ENCODE peak calls at places on chromosomes 6 and 20, in ten cellular contexts. One of them, this sample, is unnamed. For H3K27me3, the result is how much of the 10 kb centered on the place peaks cover.

GRCh38 chr20:50381053-50381732 is 129.0 kb upstream of the PTPN1 start:
- DNase-seq in fibroblast of lung: no peak
- DNase-seq in K562: no peak
- DNase-seq in PC-3: no peak
- DNase-seq in mammary epithelial cell: no peak
- DNase-seq in HepG2: no peak
- DNase-seq in neural progenitor cell: no peak
- DNase-seq in GM23248: no peak
- DNase-seq in HCT116: no peak
- DNase-seq in astrocyte: no peak
- DNase-seq in this sample: no peak

GRCh38 chr20:59829415-59830106 is 103.9 kb downstream of the SYCP2 start:
- DNase-seq in fibroblast of lung: no peak
- DNase-seq in K562: no peak
- DNase-seq in PC-3: no peak
- DNase-seq in mammary epithelial cell: no peak
- DNase-seq in HepG2: no peak
- DNase-seq in neural progenitor cell: no peak
- DNase-seq in GM23248: no peak
- DNase-seq in HCT116: no peak
- DNase-seq in astrocyte: no peak
- DNase-seq in this sample: no peak

GRCh38 chr6:165662041-165662491 is 975 bp downstream of the PDE10A start:
- DNase-seq in fibroblast of lung: peak
- DNase-seq in K562: no peak
- DNase-seq in PC-3: no peak
- DNase-seq in mammary epithelial cell: no peak
- DNase-seq in HepG2: no peak
- DNase-seq in neural progenitor cell: peak
- DNase-seq in GM23248: peak
- DNase-seq in HCT116: no peak
- DNase-seq in astrocyte: no peak
- DNase-seq in this sample: no peak

GRCh38 chr6:6684365-6684833 is 95.9 kb downstream of the LY86 start:
- DNase-seq in fibroblast of lung: no peak
- DNase-seq in K562: peak
- DNase-seq in PC-3: no peak
- DNase-seq in mammary epithelial cell: no peak
- DNase-seq in HepG2: no peak
- DNase-seq in neural progenitor cell: no peak
- DNase-seq in GM23248: no peak
- DNase-seq in HCT116: no peak
- DNase-seq in astrocyte: no peak
- DNase-seq in this sample: no peak

GRCh38 chr6:163738725-163739124 is 324.2 kb downstream of the QKI start:
- DNase-seq in fibroblast of lung: peak
- DNase-seq in K562: no peak
- DNase-seq in PC-3: no peak
- DNase-seq in mammary epithelial cell: no peak
- DNase-seq in HepG2: no peak
- DNase-seq in neural progenitor cell: no peak
- DNase-seq in GM23248: peak
- DNase-seq in HCT116: no peak
- DNase-seq in astrocyte: no peak
- DNase-seq in this sample: no peak

GRCh38 chr6:22613695-22614094 is 44.3 kb downstream of the HDGFL1 start:
- DNase-seq in fibroblast of lung: peak
- DNase-seq in K562: no peak
- DNase-seq in PC-3: no peak
- DNase-seq in mammary epithelial cell: peak
- DNase-seq in HepG2: no peak
- DNase-seq in neural progenitor cell: no peak
- DNase-seq in GM23248: peak
- DNase-seq in HCT116: no peak
- DNase-seq in astrocyte: peak
- DNase-seq in this sample: no peak

GRCh38 chr6:144181639-144182038 is 31.3 kb downstream of the STX11 start:
- DNase-seq in fibroblast of lung: no peak
- DNase-seq in K562: no peak
- DNase-seq in PC-3: no peak
- DNase-seq in mammary epithelial cell: no peak
- DNase-seq in HepG2: no peak
- DNase-seq in neural progenitor cell: no peak
- DNase-seq in GM23248: no peak
- DNase-seq in HCT116: no peak
- DNase-seq in astrocyte: no peak
- DNase-seq in this sample: no peak

GRCh38 chr20:9025643-9026042 is 43.2 kb upstream of the PLCB4 start:
- DNase-seq in fibroblast of lung: peak
- DNase-seq in K562: peak
- DNase-seq in PC-3: peak
- DNase-seq in mammary epithelial cell: peak
- DNase-seq in HepG2: no peak
- DNase-seq in neural progenitor cell: no peak
- DNase-seq in GM23248: peak
- DNase-seq in HCT116: no peak
- DNase-seq in astrocyte: peak
- DNase-seq in this sample: no peak

DNA sequence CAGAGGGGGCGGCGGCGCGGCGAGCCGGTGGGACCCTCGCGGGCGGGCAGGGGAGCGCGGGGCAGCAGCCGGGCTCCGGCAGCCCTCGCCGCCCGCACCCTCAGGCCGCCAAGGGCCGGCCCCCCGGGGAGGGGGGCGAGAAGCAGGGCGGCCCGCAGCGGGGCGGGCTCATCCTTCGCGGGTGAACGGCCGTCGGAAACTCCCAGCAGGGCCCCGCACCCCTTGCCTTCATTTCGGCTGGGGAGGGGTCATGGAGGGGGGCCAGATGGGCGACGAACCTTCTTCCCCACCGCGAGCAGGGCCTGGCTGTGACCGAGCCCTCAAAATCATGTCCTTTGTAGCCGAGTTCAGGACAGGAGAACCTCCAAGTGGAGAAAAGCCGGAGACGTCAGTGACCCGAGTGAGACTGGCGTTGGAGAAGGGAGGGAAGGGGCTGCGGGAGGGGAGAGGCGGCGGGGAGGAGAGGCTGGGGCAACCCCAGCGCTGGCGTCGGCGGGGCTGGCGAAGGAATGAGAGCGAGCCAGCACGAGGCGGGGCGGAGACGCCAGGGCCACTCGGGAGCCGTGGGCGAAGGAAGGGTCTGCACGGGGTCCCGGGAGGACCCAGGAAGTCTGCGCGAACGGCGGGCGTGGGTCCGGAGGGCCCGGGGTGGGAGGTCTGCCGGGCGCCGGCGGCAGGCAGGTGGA is 596 bp upstream of the FOXC1 start:
- DNase-seq in fibroblast of lung: no peak
- DNase-seq in K562: no peak
- DNase-seq in PC-3: peak
- DNase-seq in mammary epithelial cell: peak
- DNase-seq in HepG2: no peak
- DNase-seq in neural progenitor cell: peak
- DNase-seq in GM23248: peak
- DNase-seq in HCT116: no peak
- DNase-seq in astrocyte: no peak
- DNase-seq in this sample: no peak
- TF ChIP-seq EZH2 in fibroblast of lung: no peak
- TF ChIP-seq EZH2 in K562: no peak
- TF ChIP-seq EZH2 in PC-3: no peak
- TF ChIP-seq EZH2 in mammary epithelial cell: no peak
- TF ChIP-seq EZH2 in HepG2: peak
- TF ChIP-seq EZH2 in neural progenitor cell: peak
- TF ChIP-seq EZH2 in GM23248: peak
- TF ChIP-seq EZH2 in HCT116: no peak
- TF ChIP-seq EZH2 in astrocyte: peak
- TF ChIP-seq EZH2 in this sample: no peak

GRCh38 chr20:62441986-62442539 is 14.7 kb upstream of the RBBP8NL start:
- DNase-seq in fibroblast of lung: no peak
- DNase-seq in K562: no peak
- DNase-seq in PC-3: no peak
- DNase-seq in mammary epithelial cell: no peak
- DNase-seq in HepG2: no peak
- DNase-seq in neural progenitor cell: no peak
- DNase-seq in GM23248: no peak
- DNase-seq in HCT116: no peak
- DNase-seq in astrocyte: no peak
- DNase-seq in this sample: no peak

GRCh38 chr20:62437985-62438384 is 10.6 kb upstream of the RBBP8NL start:
- DNase-seq in fibroblast of lung: no peak
- DNase-seq in K562: no peak
- DNase-seq in PC-3: no peak
- DNase-seq in mammary epithelial cell: no peak
- DNase-seq in HepG2: no peak
- DNase-seq in neural progenitor cell: no peak
- DNase-seq in GM23248: no peak
- DNase-seq in HCT116: no peak
- DNase-seq in astrocyte: no peak
- DNase-seq in this sample: no peak

GRCh38 chr20:62436692-62437091 is 9.4 kb upstream of the RBBP8NL start:
- DNase-seq in fibroblast of lung: no peak
- DNase-seq in K562: no peak
- DNase-seq in PC-3: no peak
- DNase-seq in mammary epithelial cell: no peak
- DNase-seq in HepG2: no peak
- DNase-seq in neural progenitor cell: no peak
- DNase-seq in GM23248: no peak
- DNase-seq in HCT116: no peak
- DNase-seq in astrocyte: no peak
- DNase-seq in this sample: no peak

GRCh38 chr20:62437430-62437829 is 10.1 kb upstream of the RBBP8NL start:
- DNase-seq in fibroblast of lung: no peak
- DNase-seq in K562: no peak
- DNase-seq in PC-3: no peak
- DNase-seq in mammary epithelial cell: no peak
- DNase-seq in HepG2: no peak
- DNase-seq in neural progenitor cell: no peak
- DNase-seq in GM23248: no peak
- DNase-seq in HCT116: no peak
- DNase-seq in astrocyte: no peak
- DNase-seq in this sample: no peak

DNA sequence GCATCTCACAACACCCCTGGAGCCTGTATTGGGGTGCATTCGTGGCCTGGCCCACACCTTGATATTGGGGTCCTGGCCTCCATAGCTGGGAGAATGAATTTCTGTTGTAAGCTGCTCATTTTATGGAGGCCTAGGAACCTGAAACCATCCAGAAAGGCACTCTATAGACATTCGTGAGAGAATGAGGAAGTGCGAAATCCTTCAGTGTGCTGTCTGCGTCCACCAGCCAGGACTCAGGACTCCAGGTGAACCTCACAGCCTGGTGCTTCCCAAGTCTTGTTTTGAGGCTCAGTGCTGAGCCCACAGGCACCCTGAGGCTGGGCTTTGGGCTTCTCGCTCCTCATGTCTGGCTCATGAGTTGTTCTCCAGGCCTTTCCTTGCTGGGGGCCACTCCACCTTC is 11.9 kb upstream of the RBBP8NL start:
- DNase-seq in fibroblast of lung: no peak
- DNase-seq in K562: no peak
- DNase-seq in PC-3: no peak
- DNase-seq in mammary epithelial cell: no peak
- DNase-seq in HepG2: no peak
- DNase-seq in neural progenitor cell: no peak
- DNase-seq in GM23248: no peak
- DNase-seq in HCT116: no peak
- DNase-seq in astrocyte: no peak
- DNase-seq in this sample: no peak
- H3K27me3 ChIP-seq in fibroblast of lung: under half
- H3K27me3 ChIP-seq in K562: under half
- H3K27me3 ChIP-seq in PC-3: under half
- H3K27me3 ChIP-seq in mammary epithelial cell: under half
- H3K27me3 ChIP-seq in HepG2: half or more
- H3K27me3 ChIP-seq in neural progenitor cell: under half
- H3K27me3 ChIP-seq in GM23248: under half
- H3K27me3 ChIP-seq in HCT116: under half
- H3K27me3 ChIP-seq in astrocyte: under half
- H3K27me3 ChIP-seq in this sample: under half

DNA sequence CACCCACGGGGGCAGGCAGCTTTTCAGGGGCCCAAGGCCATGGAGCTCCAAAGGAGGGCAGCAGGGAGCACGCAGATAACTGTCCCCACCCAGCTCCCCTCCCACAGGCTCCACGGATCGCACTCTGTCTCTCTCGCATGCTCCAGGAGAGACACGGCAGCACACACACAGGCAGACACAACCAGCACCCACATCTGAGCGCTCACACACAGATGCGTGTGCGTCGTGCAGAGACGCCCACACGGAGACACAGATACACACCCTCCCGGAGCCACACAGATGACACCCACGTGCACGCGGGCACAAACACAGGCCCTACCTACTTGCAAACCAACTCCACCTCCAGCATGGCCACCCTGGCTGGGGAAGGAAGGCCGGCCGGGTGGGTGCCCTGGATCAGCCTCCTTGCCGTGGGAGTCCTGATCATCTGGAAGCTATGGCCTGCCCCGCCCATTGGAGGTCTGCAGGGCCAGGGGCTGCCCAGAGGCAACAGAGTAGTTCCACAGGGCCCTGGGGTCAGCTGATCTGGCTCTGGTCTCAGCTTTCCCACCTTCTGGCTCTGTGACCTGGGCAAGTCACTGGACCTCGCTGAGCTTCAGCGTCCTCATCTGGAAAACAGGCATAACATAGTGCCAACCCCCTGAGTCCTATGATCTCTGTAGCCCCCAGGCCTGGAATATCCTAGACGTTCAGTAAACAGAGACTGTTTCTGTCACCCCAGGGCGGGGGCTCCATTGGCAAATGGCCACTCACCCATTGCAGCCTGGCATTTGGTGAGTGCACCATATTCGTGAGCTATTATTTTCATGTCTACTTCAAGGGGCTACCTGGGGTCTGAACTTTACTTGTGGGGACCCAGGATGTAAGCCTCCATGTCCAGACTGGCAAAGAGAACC is 31.6 kb downstream of the AAR2 start:
- DNase-seq in fibroblast of lung: no peak
- DNase-seq in K562: peak
- DNase-seq in PC-3: no peak
- DNase-seq in mammary epithelial cell: no peak
- DNase-seq in HepG2: no peak
- DNase-seq in neural progenitor cell: no peak
- DNase-seq in GM23248: no peak
- DNase-seq in HCT116: no peak
- DNase-seq in astrocyte: no peak
- DNase-seq in this sample: no peak
- H3K4me2 ChIP-seq in fibroblast of lung: no peak
- H3K4me2 ChIP-seq in K562: no peak
- H3K4me2 ChIP-seq in PC-3: no peak
- H3K4me2 ChIP-seq in mammary epithelial cell: no peak
- H3K4me2 ChIP-seq in HepG2: peak
- H3K4me2 ChIP-seq in neural progenitor cell: no peak
- H3K4me2 ChIP-seq in GM23248: no peak
- H3K4me2 ChIP-seq in HCT116: no peak
- H3K4me2 ChIP-seq in astrocyte: no peak
- H3K4me2 ChIP-seq in this sample: no peak

GRCh38 chr20:21008951-21009350 is 97.2 kb downstream of the LINC00237 start:
- DNase-seq in fibroblast of lung: no peak
- DNase-seq in K562: no peak
- DNase-seq in PC-3: no peak
- DNase-seq in mammary epithelial cell: no peak
- DNase-seq in HepG2: no peak
- DNase-seq in neural progenitor cell: no peak
- DNase-seq in GM23248: no peak
- DNase-seq in HCT116: no peak
- DNase-seq in astrocyte: no peak
- DNase-seq in this sample: no peak

GRCh38 chr20:21004386-21005076 is 101.6 kb downstream of the LINC00237 start:
- DNase-seq in fibroblast of lung: no peak
- DNase-seq in K562: no peak
- DNase-seq in PC-3: no peak
- DNase-seq in mammary epithelial cell: no peak
- DNase-seq in HepG2: peak
- DNase-seq in neural progenitor cell: no peak
- DNase-seq in GM23248: no peak
- DNase-seq in HCT116: no peak
- DNase-seq in astrocyte: no peak
- DNase-seq in this sample: no peak

GRCh38 chr20:21002486-21002885 is 103.7 kb downstream of the LINC00237 start:
- DNase-seq in fibroblast of lung: no peak
- DNase-seq in K562: no peak
- DNase-seq in PC-3: no peak
- DNase-seq in mammary epithelial cell: no peak
- DNase-seq in HepG2: no peak
- DNase-seq in neural progenitor cell: no peak
- DNase-seq in GM23248: no peak
- DNase-seq in HCT116: no peak
- DNase-seq in astrocyte: no peak
- DNase-seq in this sample: no peak

GRCh38 chr20:21006611-21007010 is 99.5 kb downstream of the LINC00237 start:
- DNase-seq in fibroblast of lung: no peak
- DNase-seq in K562: no peak
- DNase-seq in PC-3: no peak
- DNase-seq in mammary epithelial cell: peak
- DNase-seq in HepG2: no peak
- DNase-seq in neural progenitor cell: no peak
- DNase-seq in GM23248: no peak
- DNase-seq in HCT116: no peak
- DNase-seq in astrocyte: no peak
- DNase-seq in this sample: no peak

GRCh38 chr20:21003902-21004301 is 102.3 kb downstream of the LINC00237 start:
- DNase-seq in fibroblast of lung: no peak
- DNase-seq in K562: no peak
- DNase-seq in PC-3: no peak
- DNase-seq in mammary epithelial cell: no peak
- DNase-seq in HepG2: no peak
- DNase-seq in neural progenitor cell: no peak
- DNase-seq in GM23248: no peak
- DNase-seq in HCT116: no peak
- DNase-seq in astrocyte: no peak
- DNase-seq in this sample: no peak
- TF ChIP-seq EZH2 in fibroblast of lung: no peak
- TF ChIP-seq EZH2 in K562: no peak
- TF ChIP-seq EZH2 in PC-3: no peak
- TF ChIP-seq EZH2 in mammary epithelial cell: no peak
- TF ChIP-seq EZH2 in HepG2: no peak
- TF ChIP-seq EZH2 in neural progenitor cell: no peak
- TF ChIP-seq EZH2 in GM23248: no peak
- TF ChIP-seq EZH2 in HCT116: no peak
- TF ChIP-seq EZH2 in astrocyte: no peak
- TF ChIP-seq EZH2 in this sample: no peak

This sample was measured in DND-41.